ENCODE peak calls at places on chromosomes 12 and 14, in four cellular contexts. M is stimulated activated CD8-positive, alpha-beta memory T cell treated with anti-CD3 and anti-CD28 coated beads, Interleukin-15, amount 100 ng/mL, for 48 hours; Q is NCI-H510A; T is neural crest cell. Y is an unnamed sample.
A peak's percentile ranks its signal among the peaks of the same experiment; 100 is the strongest.

GRCh38 chr12:70403827-70404226 is 37.7 kb downstream of the KCNMB4 start:
- DNase-seq in M (no peak), Q (no peak), T (no peak), Y (no peak)

GRCh38 chr14:89573399-89573657 is 156.3 kb upstream of the FOXN3 start:
- DNase-seq in M (no peak), Q (no peak), T (no peak), Y (no peak)

GRCh38 chr14:89509891-89510290 is 92.9 kb upstream of the FOXN3 start:
- DNase-seq in M (no peak), Q (no peak), T (no peak), Y (no peak)

GRCh38 chr12:67447180-67447579 is 178.0 kb downstream of the CAND1 start:
- DNase-seq in M (no peak), Q (no peak), T (no peak), Y (no peak)

GRCh38 chr14:28767239-28767850 is 758 bp downstream of the FOXG1 start:
- DNase-seq in M (no peak), Q (peak; percentile 68), T (no peak), Y (no peak)

GRCh38 chr12:77893918-77894317 is 63.2 kb downstream of the NAV3 start:
- DNase-seq in M (no peak), Q (no peak), T (no peak), Y (no peak)

GRCh38 chr12:114662512-114663177 is 21.3 kb downstream of the TBX3 start:
- DNase-seq in M (peak; percentile 40), Q (peak; percentile 63), T (peak; percentile 75), Y (peak; percentile 86)

GRCh38 chr14:99527427-99528076 is 46.3 kb downstream of the CCNK start:
- DNase-seq in M (no peak), Q (no peak), T (no peak), Y (no peak)

GRCh38 chr12:87758271-87758670 is 270.9 kb downstream of the C12orf50 start:
- DNase-seq in M (no peak), Q (no peak), T (no peak), Y (no peak)

GRCh38 chr12:8844665-8845064 is 22.2 kb downstream of the A2ML1 start:
- DNase-seq in M (no peak), Q (no peak), T (no peak), Y (no peak)

GRCh38 chr14:79643132-79643531 is 568.2 kb downstream of the DIO2 start:
- DNase-seq in M (no peak), Q (no peak), T (no peak), Y (no peak)

GRCh38 chr12:80269953-80270552 is 170.7 kb downstream of the OTOGL start:
- DNase-seq in M (no peak), Q (no peak), T (peak; percentile 14), Y (no peak)